ENCODE peak calls at places on chromosome 13, in seven cellular contexts. Z, R, A, G, K, Q and M are unnamed samples.

GRCh38 chr13:77386880-77387606 is 60.1 kb upstream of the MYCBP2 start:
- DNase-seq in Z (no peak), R (no peak), A (no peak), G (no peak), K (no peak), Q (no peak), M (no peak)

GRCh38 chr13:111304603-111305289 is 15.7 kb upstream of the TEX29 start:
- DNase-seq in Z (no peak), R (no peak), A (no peak), G (no peak), K (no peak), Q (no peak), M (no peak)

GRCh38 chr13:45238945-45239795 is 38.3 kb upstream of the KCTD4 start:
- DNase-seq in Z (no peak), R (no peak), A (no peak), G (no peak), K (no peak), Q (no peak), M (no peak)

GRCh38 chr13:77507931-77508776 is 27.4 kb upstream of the SCEL start:
- DNase-seq in Z (no peak), R (no peak), A (no peak), G (no peak), K (no peak), Q (no peak), M (peak; percentile 96)

GRCh38 chr13:97339019-97339988 is 94.7 kb upstream of the RAP2A start:
- DNase-seq in Z (no peak), R (peak; percentile 44), A (no peak), G (no peak), K (no peak), Q (peak; percentile 69), M (no peak)

GRCh38 chr13:45564108-45564507 is 51.4 kb downstream of the ERICH6B start:
- DNase-seq in Z (peak; percentile 27), R (no peak), A (no peak), G (peak; percentile 21), K (no peak), Q (no peak), M (no peak)

GRCh38 chr13:68369739-68370138 is 1139.6 kb upstream of the PCDH9 start:
- DNase-seq in Z (no peak), R (no peak), A (peak; percentile 2), G (peak; percentile 39), K (no peak), Q (no peak), M (peak; percentile 5)

GRCh38 chr13:100440756-100441421 is 147.7 kb downstream of the GGACT start:
- DNase-seq in Z (no peak), R (no peak), A (no peak), G (no peak), K (no peak), Q (no peak), M (no peak)

GRCh38 chr13:59680429-59681024 is 483.2 kb downstream of the DIAPH3 start:
- DNase-seq in Z (peak; percentile 71), R (no peak), A (peak; percentile 56), G (peak; percentile 33), K (no peak), Q (no peak), M (no peak)

GRCh38 chr13:80029170-80029569 is 311.8 kb downstream of the SPRY2 start:
- DNase-seq in Z (no peak), R (no peak), A (no peak), G (no peak), K (peak; percentile 9), Q (no peak), M (no peak)

GRCh38 chr13:100550433-100550832 is 38.2 kb downstream of the GGACT start:
- DNase-seq in Z (no peak), R (peak; percentile 35), A (no peak), G (no peak), K (no peak), Q (peak; percentile 66), M (no peak)

GRCh38 chr13:44104969-44105368 is 225.3 kb downstream of the LACC1 start:
- DNase-seq in Z (no peak), R (no peak), A (no peak), G (peak; percentile 66), K (no peak), Q (no peak), M (no peak)

GRCh38 chr13:44103721-44104490 is 224.2 kb downstream of the LACC1 start:
- DNase-seq in Z (no peak), R (no peak), A (no peak), G (no peak), K (no peak), Q (no peak), M (no peak)

GRCh38 chr13:44108345-44108858 is 228.7 kb downstream of the LACC1 start:
- DNase-seq in Z (no peak), R (no peak), A (no peak), G (peak; percentile 85), K (peak; percentile 53), Q (peak; percentile 44), M (peak; percentile 62)

GRCh38 chr13:44107357-44108121 is 227.8 kb downstream of the LACC1 start:
- DNase-seq in Z (no peak), R (no peak), A (no peak), G (no peak), K (no peak), Q (no peak), M (peak; percentile 45)

GRCh38 chr13:44106231-44107152 is 226.8 kb downstream of the LACC1 start:
- DNase-seq in Z (no peak), R (no peak), A (no peak), G (no peak), K (no peak), Q (peak; percentile 47), M (peak; percentile 40)
- H3K27ac ChIP-seq in Z (no peak overlapping the region), R (no peak overlapping the region), A (no peak overlapping the region), G (no peak overlapping the region), K (peak overlapping the region; percentile 38), Q (peak overlapping the region; percentile 47), M (peak overlapping the region; percentile 39)

DNA sequence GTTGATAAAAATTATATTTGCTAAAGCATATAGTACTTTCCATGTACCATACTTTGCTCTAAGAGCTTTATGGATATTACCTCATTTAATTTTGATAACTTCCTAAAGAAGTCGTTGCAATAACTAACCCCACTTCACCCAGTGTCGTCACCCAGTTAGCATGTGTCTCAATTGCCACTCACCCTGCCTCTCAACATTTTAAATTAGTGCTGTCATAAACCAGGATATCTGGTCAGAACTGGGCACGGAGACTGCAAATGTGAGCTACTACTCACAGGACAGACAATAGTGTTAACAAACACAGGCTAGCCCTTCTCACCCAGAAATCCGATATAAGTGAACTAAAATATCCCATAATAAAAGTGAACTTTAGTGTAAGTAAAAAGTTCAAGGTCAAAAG is 430.6 kb downstream of the KLF12 start:
- DNase-seq in Z (no peak), R (no peak), A (no peak), G (no peak), K (no peak), Q (no peak), M (no peak)
- H3K27ac ChIP-seq in Z (no peak overlapping the region), R (no peak overlapping the region), A (no peak overlapping the region), G (no peak overlapping the region), K (no peak overlapping the region), Q (no peak overlapping the region), M (no peak overlapping the region)

GRCh38 chr13:33275916-33276315 is 9.6 kb downstream of the STARD13 start:
- DNase-seq in Z (no peak), R (no peak), A (no peak), G (no peak), K (no peak), Q (no peak), M (no peak)

GRCh38 chr13:33274264-33274663 is 11.3 kb downstream of the STARD13 start:
- DNase-seq in Z (no peak), R (no peak), A (no peak), G (peak; percentile 28), K (no peak), Q (no peak), M (no peak)

GRCh38 chr13:33272531-33273124 is 12.9 kb downstream of the STARD13 start:
- DNase-seq in Z (no peak), R (no peak), A (no peak), G (no peak), K (no peak), Q (no peak), M (no peak)

GRCh38 chr13:33270906-33271538 is 14.5 kb downstream of the STARD13 start:
- DNase-seq in Z (no peak), R (no peak), A (no peak), G (no peak), K (no peak), Q (no peak), M (peak; percentile 40)

GRCh38 chr13:33271759-33272158 is 13.8 kb downstream of the STARD13 start:
- DNase-seq in Z (no peak), R (no peak), A (no peak), G (no peak), K (no peak), Q (no peak), M (no peak)
- H3K27ac ChIP-seq in Z (no peak overlapping the region), R (no peak overlapping the region), A (no peak overlapping the region), G (no peak overlapping the region), K (no peak overlapping the region), Q (peak overlapping the region; percentile 12), M (no peak overlapping the region)

GRCh38 chr13:113410472-113411201 is 42.7 kb downstream of the ADPRHL1 start:
- DNase-seq in Z (no peak), R (peak; percentile 84), A (no peak), G (peak; percentile 59), K (no peak), Q (no peak), M (peak; percentile 95)
- H3K27ac ChIP-seq in Z (no peak overlapping the region), R (peak overlapping the region; percentile 99), A (no peak overlapping the region), G (no peak overlapping the region), K (peak overlapping the region; percentile 48), Q (no peak overlapping the region), M (peak overlapping the region; percentile 83)

GRCh38 chr13:98906746-98907502 is 70.9 kb downstream of the DOCK9 start:
- DNase-seq in Z (no peak), R (no peak), A (no peak), G (no peak), K (no peak), Q (no peak), M (no peak)
- H3K27ac ChIP-seq in Z (no peak overlapping the region), R (no peak overlapping the region), A (no peak overlapping the region), G (no peak overlapping the region), K (no peak overlapping the region), Q (no peak overlapping the region), M (no peak overlapping the region)

GRCh38 chr13:40161008-40161694 is 505.3 kb downstream of the FOXO1 start:
- DNase-seq in Z (peak; percentile 69), R (no peak), A (no peak), G (no peak), K (no peak), Q (no peak), M (no peak)
- H3K27ac ChIP-seq in Z (no peak overlapping the region), R (no peak overlapping the region), A (no peak overlapping the region), G (no peak overlapping the region), K (no peak overlapping the region), Q (no peak overlapping the region), M (no peak overlapping the region)